ENCODE peak calls at places on chromosomes 2 and 18, in seven cellular contexts. I is frontal cortex; L is lower lobe of right lung; H is astrocyte of the spinal cord; B is MV-4-11; T is activated T-helper 9 cell treated with anti-CD3 and anti-CD28 coated beads, Interleukin-2, amount 50 U/mL, for 16 hours; N is HFFc6. K is an unnamed sample.

GRCh38 chr18:78293940-78294401 is 685.6 kb upstream of the SALL3 start:
- DNase-seq in H (no peak), B (no peak), L (no peak), N (no peak), T (no peak), I (no peak), K (no peak)

GRCh38 chr2:241931084-241931975 is 61.8 kb downstream of the RTP5 start:
- DNase-seq in B (no peak), L (no peak), H (no peak), N (no peak), I (no peak), T (no peak), K (no peak)

GRCh38 chr2:190407246-190407661 is 901 bp upstream of the MFSD6 start:
- DNase-seq in B (no peak), L (no peak), N (no peak), I (no peak), T (no peak), H (no peak), K (no peak)

GRCh38 chr2:151649966-151650365 is 84.3 kb downstream of the NEB start:
- DNase-seq in H (no peak), T (no peak), B (no peak), N (no peak), L (no peak), I (no peak), K (no peak)

GRCh38 chr2:16687222-16687621 is 21.6 kb upstream of the CYRIA start:
- DNase-seq in N (no peak), L (no peak), B (no peak), T (no peak), H (no peak), I (no peak), K (no peak)

GRCh38 chr2:240818543-240819403 is 1.2 kb downstream of the KIF1A start:
- DNase-seq in B (no peak), I (peak), H (no peak), N (no peak), T (no peak), L (no peak), K (no peak)

GRCh38 chr2:97936199-97936598 is 59.5 kb downstream of the TMEM131 start:
- DNase-seq in T (no peak), N (no peak), I (no peak), H (no peak), B (no peak), L (no peak), K (peak)

GRCh38 chr2:32479993-32480392 is 123.2 kb downstream of the BIRC6 start:
- DNase-seq in H (no peak), I (no peak), L (no peak), N (no peak), B (no peak), T (no peak), K (no peak)

K was measured in HepG2.